ENCODE peak calls at places on chromosome 7, in ten cellular contexts. X is gastrocnemius medialis, T is tibial nerve, A is adrenal gland, N is ovary, I is HepG2, K is endothelial cell of umbilical vein, C is A549, Y is IMR-90, R is heart left ventricle. U is an unnamed sample.

GRCh38 chr7:23216021-23216420 is 30.6 kb upstream of the GPNMB start:
- DNase-seq in R (peak), A (peak), K (no peak), X (peak), I (no peak), C (no peak), Y (no peak), N (no peak), T (peak), U (peak)

GRCh38 chr7:70710651-70711050 is 421.3 kb upstream of the GALNT17 start:
- DNase-seq in R (no peak), X (no peak), N (no peak), A (no peak), I (no peak), Y (no peak), C (no peak), T (no peak), K (no peak), U (no peak)

GRCh38 chr7:157271991-157272324 is 64.8 kb upstream of the DNAJB6 start:
- DNase-seq in X (peak), T (peak), Y (peak), A (peak), C (peak), K (peak), R (peak), N (peak), I (peak), U (peak)

GRCh38 chr7:6643915-6644625 is 7.0 kb downstream of the ZNF316 start:
- DNase-seq in I (no peak), X (no peak), A (no peak), R (no peak), T (no peak), Y (no peak), C (no peak), K (no peak), N (no peak), U (no peak)

GRCh38 chr7:74306737-74307469 is 17.7 kb downstream of the CLIP2 start:
- DNase-seq in I (no peak), T (no peak), N (peak), X (no peak), A (peak), C (no peak), K (peak), Y (peak), R (peak), U (peak)

GRCh38 chr7:159040146-159040545 is 104.5 kb downstream of the VIPR2 start:
- DNase-seq in R (no peak), A (peak), T (no peak), K (no peak), N (no peak), X (no peak), Y (no peak), C (no peak), I (no peak), U (peak)

GRCh38 chr7:68512466-68512865 is 1085.8 kb upstream of the AUTS2 start:
- DNase-seq in K (no peak), N (no peak), R (no peak), I (no peak), A (no peak), X (no peak), T (no peak), C (no peak), Y (no peak), U (no peak)

GRCh38 chr7:107394301-107394700 is 75.6 kb upstream of the GPR22 start:
- DNase-seq in R (no peak), N (no peak), T (no peak), Y (no peak), A (no peak), X (no peak), C (no peak), I (no peak), K (no peak), U (no peak)

GRCh38 chr7:70599446-70600190 is 532.3 kb upstream of the GALNT17 start:
- DNase-seq in A (no peak), C (no peak), R (no peak), X (no peak), N (no peak), I (no peak), Y (no peak), T (no peak), K (no peak), U (no peak)

GRCh38 chr7:73839743-73840714 is 2.3 kb downstream of the METTL27 start:
- DNase-seq in N (no peak), Y (no peak), X (no peak), C (no peak), I (no peak), T (no peak), A (no peak), R (no peak), K (no peak), U (no peak)

GRCh38 chr7:74371381-74372059 is 82.2 kb upstream of the GTF2IRD1 start:
- DNase-seq in A (no peak), T (no peak), Y (no peak), N (peak), C (no peak), K (no peak), R (no peak), I (no peak), X (no peak), U (no peak)

GRCh38 chr7:39733881-39734571 is 110.7 kb downstream of the RALA start:
- DNase-seq in T (no peak), A (no peak), X (no peak), N (no peak), R (no peak), I (peak), C (peak), K (peak), Y (peak), U (no peak)

GRCh38 chr7:18843979-18844378 is 273.5 kb downstream of the TWIST1 start:
- DNase-seq in N (no peak), T (no peak), Y (no peak), R (no peak), C (no peak), X (no peak), I (no peak), K (no peak), A (no peak), U (no peak)

GRCh38 chr7:4689668-4690067 is 7.6 kb downstream of the FOXK1 start:
- DNase-seq in X (no peak), N (no peak), I (no peak), K (no peak), Y (no peak), C (no peak), R (no peak), A (no peak), T (no peak), U (no peak)

GRCh38 chr7:141433698-141434097 is 117.5 kb upstream of the AGK start:
- DNase-seq in K (no peak), A (no peak), R (no peak), I (no peak), Y (no peak), N (no peak), T (peak), X (no peak), C (no peak), U (peak)

GRCh38 chr7:151658778-151659177 is 139.1 kb upstream of the RHEB start:
- DNase-seq in A (no peak), R (no peak), I (no peak), C (no peak), K (no peak), T (no peak), X (no peak), N (no peak), Y (peak), U (no peak)

GRCh38 chr7:151436446-151437162 is 3.3 kb downstream of the CRYGN start:
- DNase-seq in A (no peak), X (peak), R (no peak), K (no peak), C (no peak), I (no peak), T (no peak), Y (peak), N (peak), U (peak)

GRCh38 chr7:101701153-101701794 is 72.2 kb upstream of the MYL10 start:
- DNase-seq in C (no peak), A (no peak), T (no peak), K (no peak), Y (no peak), N (no peak), I (no peak), R (no peak), X (no peak), U (no peak)

GRCh38 chr7:100477871-100478248 is 1.2 kb downstream of the TSC22D4 start:
- DNase-seq in X (no peak), R (no peak), I (no peak), K (no peak), T (no peak), Y (no peak), C (no peak), N (peak), A (no peak), U (no peak)

GRCh38 chr7:151601521-151602305 is 82.0 kb upstream of the RHEB start:
- DNase-seq in I (no peak), T (no peak), N (no peak), X (no peak), Y (no peak), R (no peak), K (no peak), C (no peak), A (no peak), U (peak)

GRCh38 chr7:50450691-50451051 is 521 bp upstream of the FIGNL1 start:
- DNase-seq in Y (no peak), I (no peak), C (peak), A (peak), K (no peak), R (no peak), X (no peak), N (peak), T (no peak), U (peak)

GRCh38 chr7:5564894-5565293 is 141.3 kb upstream of the TNRC18 start:
- DNase-seq in Y (no peak), R (no peak), N (no peak), C (peak), X (no peak), I (no peak), K (no peak), A (no peak), T (no peak), U (no peak)

GRCh38 chr7:120988591-120989299 is at the start of gene CPED1:
- DNase-seq in X (peak), C (peak), I (peak), Y (peak), A (peak), N (peak), R (peak), T (peak), K (peak), U (peak)

GRCh38 chr7:64636386-64636785 is 29.5 kb upstream of the ZNF107 start:
- DNase-seq in C (no peak), Y (no peak), K (no peak), X (no peak), N (no peak), I (no peak), A (no peak), T (no peak), R (no peak), U (no peak)

GRCh38 chr7:121307021-121307575 is 21.7 kb upstream of the WNT16 start:
- DNase-seq in C (no peak), T (no peak), K (no peak), X (no peak), I (no peak), R (no peak), A (no peak), N (no peak), Y (no peak), U (no peak)

GRCh38 chr7:37095122-37095521 is 353.5 kb downstream of the ELMO1 start:
- DNase-seq in N (no peak), X (no peak), R (no peak), A (no peak), C (no peak), K (no peak), I (peak), T (no peak), Y (no peak), U (no peak)

GRCh38 chr7:106793015-106793651 is 71.9 kb upstream of the PIK3CG start:
- DNase-seq in C (peak), K (no peak), T (no peak), X (no peak), Y (peak), N (no peak), A (no peak), I (peak), R (no peak), U (no peak)

GRCh38 chr7:156816943-156817572 is 75.9 kb downstream of the LMBR1 start:
- DNase-seq in C (no peak), I (peak), N (no peak), K (peak), A (no peak), T (no peak), R (no peak), Y (peak), X (no peak), U (no peak)

GRCh38 chr7:1555813-1556540 is at the start of gene TMEM184A:
- DNase-seq in N (no peak), K (no peak), X (peak), T (no peak), R (no peak), C (peak), A (no peak), Y (no peak), I (peak), U (peak)
- TF ChIP-seq POLR2A in N (no peak), K (no peak), X (no peak), T (no peak), R (no peak), C (peak), A (no peak), Y (no peak), I (no peak), U (no peak)

GRCh38 chr7:44748948-44749731 is 493 bp downstream of the ZMIZ2 start:
- DNase-seq in K (no peak), X (no peak), C (no peak), A (no peak), R (peak), T (no peak), Y (no peak), I (no peak), N (no peak), U (peak)

GRCh38 chr7:44752822-44753221 is 4.2 kb downstream of the ZMIZ2 start:
- DNase-seq in X (no peak), C (no peak), R (no peak), N (no peak), A (no peak), T (no peak), I (no peak), K (no peak), Y (no peak), U (no peak)

GRCh38 chr7:44750424-44750823 is 1.8 kb downstream of the ZMIZ2 start:
- DNase-seq in T (no peak), R (no peak), C (no peak), A (no peak), X (no peak), K (no peak), I (no peak), Y (no peak), N (peak), U (no peak)

GRCh38 chr7:44749992-44750391 is 1.3 kb downstream of the ZMIZ2 start:
- DNase-seq in R (no peak), Y (no peak), X (no peak), I (no peak), A (no peak), N (no peak), T (no peak), C (no peak), K (no peak), U (no peak)

DNA sequence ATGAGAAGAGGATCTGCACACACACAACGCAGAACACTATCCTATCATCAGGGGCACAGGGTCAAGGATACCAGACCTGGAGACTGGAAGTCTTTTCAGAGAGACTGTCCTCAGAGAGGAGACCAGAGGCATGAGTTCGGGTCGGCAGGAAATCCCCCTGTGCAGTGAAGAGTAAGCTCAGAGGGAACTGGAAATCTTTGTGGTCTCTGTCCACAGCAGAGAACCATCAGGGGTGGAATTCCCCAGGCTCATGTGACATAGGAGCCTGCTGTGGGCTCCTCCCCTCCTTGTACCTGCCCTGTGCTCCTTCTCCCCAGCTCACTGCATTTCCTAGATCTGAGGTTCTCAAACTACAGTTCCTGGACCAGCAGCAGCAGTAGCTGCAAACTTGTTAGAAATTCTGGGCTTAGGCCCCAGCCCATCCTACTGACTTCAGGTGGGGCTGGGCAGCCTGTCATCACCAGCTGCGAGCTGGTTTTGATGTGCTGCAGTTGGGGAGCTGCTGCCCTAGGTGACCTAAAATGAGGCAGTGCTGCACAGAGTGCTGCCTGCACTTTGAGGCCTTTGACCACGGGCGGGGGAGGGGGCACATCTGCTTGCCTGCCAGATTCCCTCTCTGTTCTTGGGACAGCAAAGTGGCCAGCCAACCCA is 2.4 kb downstream of the ZMIZ2 start:
- DNase-seq in A (no peak), I (no peak), X (no peak), T (no peak), C (no peak), K (no peak), N (peak), R (no peak), Y (peak), U (no peak)
- TF ChIP-seq POLR2A in A (no peak), I (no peak), X (no peak), T (no peak), C (no peak), K (no peak), N (no peak), R (no peak), Y (no peak), U (no peak)

GRCh38 chr7:30931161-30931926 is 19.7 kb downstream of the AQP1 start:
- DNase-seq in N (peak), K (no peak), C (no peak), T (no peak), Y (no peak), I (no peak), X (no peak), R (no peak), A (peak), U (peak)

GRCh38 chr7:30933124-30933893 is 21.7 kb downstream of the AQP1 start:
- DNase-seq in N (no peak), Y (no peak), X (no peak), K (no peak), A (peak), C (no peak), R (no peak), I (no peak), T (no peak), U (no peak)

GRCh38 chr7:30934225-30934624 is 22.6 kb downstream of the AQP1 start:
- DNase-seq in Y (no peak), A (no peak), R (no peak), X (no peak), C (no peak), I (no peak), T (no peak), K (no peak), N (no peak), U (no peak)

GRCh38 chr7:30931927-30932540 is 20.4 kb downstream of the AQP1 start:
- DNase-seq in K (no peak), T (no peak), A (peak), X (no peak), C (no peak), I (no peak), Y (no peak), N (no peak), R (no peak), U (no peak)

DNA sequence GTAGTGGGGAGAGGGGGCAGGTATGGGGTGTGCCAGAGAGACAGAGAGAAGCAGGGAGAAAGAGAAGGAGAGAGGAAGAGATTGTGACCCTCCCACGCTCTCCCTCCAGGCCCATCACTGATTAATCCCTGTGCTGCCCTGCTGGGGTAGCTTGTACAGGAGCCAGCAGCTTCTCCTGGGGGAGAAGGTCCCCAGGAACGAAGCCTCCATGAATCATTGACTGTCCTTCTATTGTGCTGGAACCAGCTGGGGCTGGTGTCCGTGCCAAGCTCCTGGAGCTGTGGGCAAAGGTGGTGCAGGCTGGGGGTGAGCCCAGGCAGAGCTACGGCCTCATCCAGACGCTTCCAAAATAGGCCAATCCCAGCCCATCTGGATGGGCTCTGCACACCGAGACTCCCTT is 20.9 kb downstream of the AQP1 start:
- DNase-seq in K (no peak), A (no peak), R (no peak), Y (no peak), C (no peak), T (no peak), N (no peak), I (no peak), X (no peak), U (no peak)
- TF ChIP-seq POLR2A in K (no peak), A (no peak), R (no peak), Y (no peak), C (no peak), T (no peak), N (no peak), I (no peak), X (no peak), U (no peak)

DNA sequence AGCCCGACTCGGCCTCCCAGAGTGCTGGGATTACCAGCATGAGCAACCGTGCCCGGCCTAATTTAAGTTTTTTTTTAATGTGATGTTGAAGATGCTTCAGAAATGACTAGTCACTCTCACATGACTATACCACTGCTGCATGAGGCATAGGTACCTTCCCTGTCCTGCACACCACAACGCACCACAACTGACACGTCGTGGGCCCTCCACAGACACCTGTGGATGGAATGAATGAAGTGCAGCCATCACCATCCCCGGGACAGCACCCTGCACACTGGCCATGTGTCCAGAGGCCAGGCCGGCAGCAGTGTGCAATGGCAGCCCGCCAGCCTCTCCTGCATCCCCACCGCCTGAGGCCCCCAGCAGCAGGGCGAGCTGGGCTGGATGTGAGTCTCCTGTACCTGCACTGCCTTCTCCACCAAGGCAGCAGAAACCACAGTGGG is 55.1 kb downstream of the VOPP1 start:
- DNase-seq in Y (peak), R (no peak), C (no peak), K (no peak), T (no peak), N (no peak), A (no peak), I (no peak), X (no peak), U (no peak)
- TF ChIP-seq POLR2A in Y (no peak), R (no peak), C (no peak), K (no peak), T (no peak), N (no peak), A (no peak), I (no peak), X (no peak), U (no peak)

GRCh38 chr7:44634839-44635591 is 28.6 kb downstream of the OGDH start:
- DNase-seq in A (no peak), N (no peak), C (no peak), I (no peak), K (peak), R (peak), X (peak), Y (no peak), T (no peak), U (peak)

GRCh38 chr7:44633254-44634186 is 27.1 kb downstream of the OGDH start:
- DNase-seq in T (peak), K (peak), Y (peak), I (no peak), C (no peak), X (peak), R (peak), A (peak), N (peak), U (peak)

GRCh38 chr7:44636926-44637325 is 30.5 kb downstream of the OGDH start:
- DNase-seq in C (no peak), I (no peak), N (no peak), Y (no peak), R (no peak), A (no peak), K (no peak), T (no peak), X (no peak), U (no peak)

GRCh38 chr7:44632196-44632595 is 25.8 kb downstream of the OGDH start:
- DNase-seq in I (no peak), X (no peak), A (no peak), T (no peak), C (no peak), R (no peak), K (no peak), Y (no peak), N (no peak), U (no peak)

GRCh38 chr7:44634187-44634838 is 27.9 kb downstream of the OGDH start:
- DNase-seq in I (peak), C (no peak), X (no peak), Y (peak), K (peak), N (no peak), A (no peak), T (no peak), R (no peak), U (no peak)
- TF ChIP-seq POLR2A in I (no peak), C (no peak), X (no peak), Y (no peak), K (no peak), N (no peak), A (no peak), T (no peak), R (no peak), U (no peak)

GRCh38 chr7:140062528-140063299 is at the start of gene PARP12:
- DNase-seq in A (peak), N (peak), R (peak), T (peak), C (peak), X (peak), K (peak), I (peak), Y (peak), U (peak)
- TF ChIP-seq POLR2A in A (peak), N (no peak), R (peak), T (peak), C (peak), X (peak), K (peak), I (no peak), Y (peak), U (no peak)

GRCh38 chr7:1044189-1045037 is at the start of gene GPR146:
- DNase-seq in K (peak), I (peak), R (peak), X (peak), T (peak), Y (peak), N (peak), C (peak), A (peak), U (peak)
- TF ChIP-seq POLR2A in K (peak), I (peak), R (peak), X (peak), T (peak), Y (no peak), N (peak), C (no peak), A (peak), U (no peak)